ENCODE peak calls at places on chromosomes 2 and 18, in four cellular contexts. T, B, U and I are unnamed samples.

GRCh38 chr18:58303363-58303762 is 259.3 kb downstream of the NEDD4L start:
- DNase-seq in T (no peak), U (peak; percentile 11), B (no peak), I (no peak)

GRCh38 chr18:59639821-59640220 is 57.4 kb downstream of the CCBE1 start:
- DNase-seq in T (no peak), B (no peak), U (no peak), I (no peak)

GRCh38 chr2:54628418-54628817 is 95.0 kb upstream of the EML6 start:
- DNase-seq in T (no peak), U (no peak), B (no peak), I (no peak)

GRCh38 chr2:239638376-239638775 is 237.6 kb upstream of the HDAC4 start:
- DNase-seq in T (no peak), B (no peak), U (no peak), I (no peak)

GRCh38 chr2:146927080-146927714 is 917.6 kb upstream of the ACVR2A start:
- DNase-seq in B (peak; percentile 84), U (peak; percentile 70), T (no peak), I (peak; percentile 31)

GRCh38 chr18:48827321-48828200 is 123.2 kb downstream of the SMAD7 start:
- DNase-seq in T (peak; percentile 74), U (peak; percentile 56), B (peak; percentile 76), I (peak; percentile 62)

GRCh38 chr2:96909651-96910050 is 39.8 kb upstream of the SEMA4C start:
- DNase-seq in B (no peak), U (no peak), T (no peak), I (no peak)

GRCh38 chr2:64165696-64166095 is 21.5 kb upstream of the PELI1 start:
- DNase-seq in U (peak; percentile 78), T (no peak), B (no peak), I (no peak)

GRCh38 chr2:173828189-173829157 is 136.7 kb downstream of the SP3 start:
- DNase-seq in T (no peak), U (no peak), B (no peak), I (no peak)

GRCh38 chr18:30903566-30903965 is 139.0 kb downstream of the DSC3 start:
- DNase-seq in B (no peak), U (peak; percentile 3), T (no peak), I (peak; percentile 99)

GRCh38 chr2:45168731-45169338 is 159.6 kb upstream of the SIX2 start:
- DNase-seq in U (peak; percentile 49), B (peak; percentile 55), T (no peak), I (no peak)

GRCh38 chr18:42922363-42922762 is 193.1 kb downstream of the RIT2 start:
- DNase-seq in U (peak; percentile 5), B (no peak), T (no peak), I (no peak)

GRCh38 chr2:235257590-235257989 is 236.3 kb upstream of the AGAP1 start:
- DNase-seq in T (no peak), U (no peak), B (no peak), I (no peak)

GRCh38 chr2:96098900-96099590 is 17.3 kb downstream of the ADRA2B start:
- DNase-seq in T (no peak), U (no peak), B (no peak), I (no peak)

GRCh38 chr2:74142340-74142739 is 5.4 kb downstream of the BOLA3 start:
- DNase-seq in B (peak; percentile 74), T (no peak), U (no peak), I (no peak)

GRCh38 chr2:166090900-166091299 is 36.9 kb downstream of the SCN1A start:
- DNase-seq in B (no peak), U (peak; percentile 91), T (no peak), I (no peak)

GRCh38 chr2:38692636-38693318 is 26.9 kb downstream of the GALM start:
- DNase-seq in U (no peak), B (no peak), T (no peak), I (no peak)

GRCh38 chr2:2184549-2185249 is 146.4 kb downstream of the MYT1L start:
- DNase-seq in B (no peak), T (no peak), U (no peak), I (no peak)

GRCh38 chr2:166239548-166239947 is 111.7 kb upstream of the SCN1A start:
- DNase-seq in U (peak; percentile 95), B (no peak), T (peak; percentile 45), I (peak; percentile 29)

GRCh38 chr2:201357216-201357615 is at the start of gene FLACC1:
- DNase-seq in U (peak; percentile 83), B (peak; percentile 94), T (peak; percentile 57), I (peak; percentile 94)

GRCh38 chr2:37570773-37571570 is 100.5 kb downstream of the CDC42EP3 start:
- DNase-seq in B (no peak), T (no peak), U (peak; percentile 93), I (peak; percentile 73)

GRCh38 chr18:14086459-14087231 is 45.6 kb downstream of the ZNF519 start:
- DNase-seq in T (no peak), B (peak; percentile 84), U (peak; percentile 63), I (no peak)

GRCh38 chr2:124250433-124250832 is 225.3 kb downstream of the CNTNAP5 start:
- DNase-seq in U (no peak), T (no peak), B (peak; percentile 5), I (no peak)

GRCh38 chr2:186274936-186275575 is 211.0 kb upstream of the ZC3H15 start:
- DNase-seq in T (peak; percentile 28), B (peak; percentile 41), U (peak; percentile 84), I (no peak)

GRCh38 chr2:7355781-7356180 is 438.6 kb downstream of the RNF144A start:
- DNase-seq in T (no peak), B (no peak), U (no peak), I (no peak)

GRCh38 chr18:54961868-54962267 is 2.6 kb upstream of the CCDC68 start:
- DNase-seq in U (no peak), B (no peak), T (no peak), I (no peak)

GRCh38 chr2:203743441-203743932 is 37.0 kb downstream of the CD28 start:
- DNase-seq in T (no peak), U (peak; percentile 77), B (no peak), I (no peak)

GRCh38 chr2:177295479-177295878 is 31.0 kb upstream of the NFE2L2 start:
- DNase-seq in B (no peak), T (peak; percentile 55), U (peak; percentile 40), I (no peak)

GRCh38 chr2:168086805-168087204 is 160.6 kb downstream of the STK39 start:
- DNase-seq in T (no peak), U (no peak), B (no peak), I (no peak)

GRCh38 chr18:60448487-60449267 is 76.1 kb upstream of the MC4R start:
- DNase-seq in B (peak; percentile 37), U (no peak), T (no peak), I (no peak)

GRCh38 chr2:290090-290722 is 2.3 kb upstream of the ALKAL2 start:
- DNase-seq in T (no peak), B (peak; percentile 80), U (peak; percentile 82), I (peak; percentile 15)

GRCh38 chr18:62505669-62506494 is 16.9 kb upstream of the ZCCHC2 start:
- DNase-seq in T (no peak), U (peak; percentile 34), B (no peak), I (no peak)
- H3K4me3 ChIP-seq in T (peak overlapping the region; percentile 4), U (peak overlapping the region; percentile 46), B (no peak overlapping the region), I (no peak overlapping the region)

DNA sequence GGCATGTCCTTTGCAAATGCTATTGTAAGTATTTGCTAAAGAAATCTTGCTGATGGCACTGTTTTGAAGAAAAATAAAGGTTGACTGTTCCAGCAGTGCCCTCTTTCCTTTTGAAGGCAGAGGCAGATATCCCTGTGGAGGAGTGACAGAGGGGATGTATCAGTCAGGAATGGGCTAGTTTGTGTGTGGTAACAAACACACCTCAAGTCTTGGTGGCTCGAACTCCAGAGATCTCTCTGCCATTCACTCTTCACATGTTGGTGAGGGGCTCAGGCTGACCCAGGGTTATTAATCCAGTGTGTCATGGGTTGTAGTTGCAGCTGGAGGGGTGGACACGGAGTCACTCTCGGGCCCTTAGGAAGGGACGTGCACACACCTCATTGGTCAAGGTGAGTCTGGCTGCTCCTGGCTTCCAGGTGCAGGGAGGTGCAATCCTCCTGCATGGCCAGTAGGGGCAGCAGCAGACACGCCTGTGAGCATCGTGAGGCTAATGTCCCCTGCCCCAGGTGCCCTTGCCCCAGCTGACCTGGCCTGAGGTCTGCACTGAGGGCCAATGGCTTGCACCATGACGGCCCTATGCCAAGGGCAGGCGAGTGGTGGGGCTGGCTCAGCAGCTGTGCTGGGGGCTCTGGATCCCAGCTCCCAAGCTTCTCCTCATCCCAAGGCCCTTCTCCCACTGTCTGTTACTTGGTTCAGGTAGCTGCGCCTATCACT is 146.5 kb downstream of the ASB1 start:
- DNase-seq in U (peak; percentile 9), T (no peak), B (peak; percentile 68), I (no peak)
- TF ChIP-seq CTCF in U (peak; percentile 72), T (peak; percentile 44), B (peak; percentile 69), I (peak; percentile 59)

DNA sequence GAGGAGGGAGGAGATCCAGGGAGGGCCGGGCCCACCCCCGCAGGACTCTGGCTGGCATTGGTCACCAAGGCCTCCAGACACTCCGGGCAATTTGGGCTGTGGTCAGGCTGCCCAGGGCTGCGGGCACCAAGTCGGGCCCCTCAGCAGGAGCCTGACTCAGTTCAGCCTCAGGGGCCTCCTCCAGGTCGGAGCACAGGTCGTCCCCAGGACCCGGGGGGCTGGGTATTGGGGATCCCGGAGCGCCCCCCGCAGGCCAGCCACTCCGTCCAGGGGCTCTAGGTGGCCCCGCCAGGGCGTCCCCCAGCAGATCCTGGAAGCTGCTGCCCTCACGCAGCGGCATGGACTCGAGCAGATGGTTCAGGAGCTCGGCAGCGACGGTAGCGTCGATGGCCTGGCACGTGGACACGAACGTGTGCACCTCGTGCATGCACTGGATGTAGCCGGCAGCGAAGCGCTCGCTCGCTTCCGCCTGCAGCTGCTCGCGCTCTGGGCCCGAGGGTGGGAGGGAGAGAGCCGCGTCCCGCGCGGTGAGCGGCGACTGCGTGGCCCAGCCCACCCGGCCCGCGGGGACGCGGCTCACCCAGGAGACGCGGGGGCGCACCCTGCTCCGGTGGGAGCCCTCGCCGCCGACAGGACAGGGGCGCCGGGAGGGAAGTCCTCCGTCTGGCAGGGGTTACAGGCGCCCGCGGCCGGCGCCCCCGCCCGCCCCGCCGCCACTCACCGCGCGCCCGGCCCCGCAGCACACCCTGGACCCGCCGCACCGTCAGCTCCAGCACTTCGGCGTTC is 879 bp downstream of the HES6 start:
- DNase-seq in B (peak; percentile 56), T (no peak), U (no peak), I (no peak)
- H3K4me3 ChIP-seq in B (peak overlapping the region; percentile 64), T (peak overlapping the region; percentile 54), U (peak overlapping the region; percentile 57), I (no peak overlapping the region)

DNA sequence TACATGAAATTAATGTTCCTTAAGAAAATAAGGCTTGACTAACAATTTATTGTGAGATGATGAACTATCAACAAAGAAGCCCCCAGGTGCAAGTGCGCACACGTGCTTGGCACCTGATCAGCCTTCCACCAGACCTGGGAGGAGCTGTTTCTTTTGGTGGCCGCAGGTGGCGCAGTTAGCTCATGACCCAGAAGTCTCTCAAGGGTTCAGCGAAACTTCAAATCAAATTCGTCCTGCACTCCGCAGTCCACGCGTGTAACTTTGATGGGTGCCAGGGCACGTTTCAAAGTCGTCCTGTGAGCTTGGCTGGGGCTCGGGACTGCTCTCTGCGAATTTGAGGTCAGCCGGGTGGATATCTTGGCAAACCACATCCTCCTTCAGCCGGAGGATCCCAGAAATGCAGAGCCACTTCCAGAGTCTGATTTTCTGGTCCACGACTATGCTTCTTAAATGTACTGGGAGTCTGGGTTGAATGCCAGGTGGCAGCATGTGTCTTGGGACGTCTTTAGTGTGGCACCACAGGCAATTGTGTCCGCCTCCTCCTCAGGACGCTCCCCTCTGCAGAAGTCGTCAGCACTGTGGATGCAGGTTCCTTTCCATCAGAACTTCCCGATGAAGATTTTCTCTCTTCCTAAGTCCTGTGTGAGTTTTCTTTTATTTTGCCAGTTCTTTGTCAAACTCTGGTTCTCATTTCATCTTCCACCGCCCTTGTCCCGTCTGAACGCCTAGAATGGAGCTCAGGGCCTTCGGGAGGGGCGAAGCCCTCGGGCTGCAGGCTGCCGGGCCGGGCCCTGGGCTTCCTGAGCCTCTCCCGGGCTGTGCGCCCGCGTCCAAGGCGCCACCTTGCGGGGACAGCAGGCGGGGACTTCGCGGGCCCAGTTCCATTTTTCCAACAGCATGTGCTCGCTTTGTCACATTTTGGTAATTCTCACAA is 61.3 kb upstream of the RAPGEF4 start:
- DNase-seq in B (peak; percentile 85), U (peak; percentile 56), T (no peak), I (no peak)
- TF ChIP-seq CTCF in B (peak; percentile 83), U (peak; percentile 69), T (peak; percentile 68), I (peak; percentile 62)